ENCODE peak calls at places on chromosomes 2 and 18, in seven cellular contexts. W is CD4-positive, CD25-positive, alpha-beta regulatory T cell; P is PC-3; Y is neuronal stem cell; T is CD8-positive, alpha-beta memory T cell; V is sigmoid colon; C is Karpas-422. E is an unnamed sample.

GRCh38 chr18:39772155-39772919 is 2182.7 kb upstream of the PIK3C3 start:
- DNase-seq in T (no peak), V (no peak), W (no peak), Y (no peak), C (no peak), P (no peak), E (no peak)

GRCh38 chr2:61639721-61640120 is 101.6 kb upstream of the XPO1 start:
- DNase-seq in W (no peak), V (no peak), P (no peak), Y (no peak), T (no peak), C (no peak), E (no peak)

GRCh38 chr2:157460384-157460837 is 16.5 kb upstream of the CYTIP start:
- DNase-seq in C (no peak), Y (peak; percentile 18), W (no peak), V (no peak), P (no peak), T (no peak), E (no peak)

GRCh38 chr2:73031725-73032701 is 39.5 kb downstream of the SFXN5 start:
- DNase-seq in P (no peak), T (no peak), C (no peak), Y (no peak), V (no peak), W (no peak), E (no peak)

GRCh38 chr2:151337643-151338042 is 19.7 kb upstream of the TNFAIP6 start:
- DNase-seq in P (peak; percentile 49), V (no peak), Y (no peak), T (no peak), W (no peak), C (no peak), E (no peak)

GRCh38 chr2:158482594-158482993 is 25.8 kb downstream of the PKP4 start:
- DNase-seq in Y (no peak), V (no peak), W (no peak), T (no peak), P (peak; percentile 31), C (no peak), E (no peak)

GRCh38 chr18:37276111-37276510 is 289.5 kb downstream of the CELF4 start:
- DNase-seq in T (no peak), Y (no peak), V (no peak), C (no peak), P (no peak), W (no peak), E (no peak)

GRCh38 chr2:214808961-214809750 is at the start of gene BARD1:
- DNase-seq in C (peak; percentile 82), Y (peak; percentile 37), T (peak; percentile 70), P (peak; percentile 56), W (peak; percentile 70), V (peak; percentile 75), E (peak; percentile 35)

GRCh38 chr2:223314831-223315230 is 262.8 kb downstream of the KCNE4 start:
- DNase-seq in P (no peak), C (no peak), T (no peak), W (no peak), Y (no peak), V (no peak), E (no peak)

GRCh38 chr2:164917296-164917903 is 37.9 kb downstream of the SLC38A11 start:
- DNase-seq in Y (peak; percentile 24), C (no peak), P (peak; percentile 67), V (peak; percentile 67), W (no peak), T (no peak), E (no peak)

GRCh38 chr2:77336013-77336412 is 186.2 kb downstream of the LRRTM4 start:
- DNase-seq in V (no peak), Y (no peak), W (no peak), C (no peak), P (no peak), T (no peak), E (no peak)

GRCh38 chr18:21191596-21192307 is 50.3 kb upstream of the GREB1L start:
- DNase-seq in T (no peak), V (no peak), C (peak; percentile 77), P (peak; percentile 65), W (no peak), Y (no peak), E (no peak)

GRCh38 chr2:29113891-29114321 is 1.3 kb upstream of the CLIP4 start:
- DNase-seq in P (peak; percentile 94), T (no peak), W (no peak), C (no peak), Y (no peak), V (peak; percentile 77), E (peak; percentile 62)

GRCh38 chr18:21505231-21505630 is 95.3 kb downstream of the ESCO1 start:
- DNase-seq in Y (no peak), T (no peak), C (no peak), P (no peak), V (no peak), W (no peak), E (no peak)

GRCh38 chr18:33751613-33752221 is 173.7 kb downstream of the ASXL3 start:
- DNase-seq in P (peak; percentile 9), W (no peak), V (no peak), T (no peak), C (peak; percentile 68), Y (no peak), E (no peak)

GRCh38 chr18:5097116-5097703 is 99.8 kb downstream of the AKAIN1 start:
- DNase-seq in T (no peak), Y (no peak), V (no peak), P (no peak), W (no peak), C (no peak), E (no peak)

GRCh38 chr2:27735263-27735904 is 36.1 kb upstream of the MRPL33 start:
- DNase-seq in W (peak; percentile 27), C (no peak), P (no peak), Y (no peak), V (peak; percentile 88), T (peak; percentile 58), E (peak; percentile 42)

GRCh38 chr2:237889811-237890210 is 30.4 kb downstream of the RAMP1 start:
- DNase-seq in Y (no peak), C (no peak), P (no peak), V (peak; percentile 28), T (no peak), W (no peak), E (no peak)

GRCh38 chr2:31446848-31447247 is 32.3 kb upstream of the XDH start:
- DNase-seq in C (no peak), W (no peak), P (peak; percentile 3), T (no peak), Y (no peak), V (no peak), E (no peak)

GRCh38 chr2:239292956-239293355 is 107.9 kb downstream of the HDAC4 start:
- DNase-seq in P (no peak), T (no peak), Y (no peak), V (peak; percentile 67), W (no peak), C (no peak), E (no peak)

GRCh38 chr2:239294571-239295054 is 106.2 kb downstream of the HDAC4 start:
- DNase-seq in C (no peak), T (no peak), P (no peak), Y (no peak), W (no peak), V (peak; percentile 64), E (peak; percentile 14)

GRCh38 chr2:239292531-239292930 is 108.3 kb downstream of the HDAC4 start:
- DNase-seq in Y (no peak), W (no peak), P (no peak), T (no peak), C (no peak), V (no peak), E (peak; percentile 12)

GRCh38 chr2:239295377-239296019 is 105.3 kb downstream of the HDAC4 start:
- DNase-seq in W (no peak), P (no peak), C (no peak), Y (no peak), T (peak; percentile 61), V (no peak), E (no peak)

DNA sequence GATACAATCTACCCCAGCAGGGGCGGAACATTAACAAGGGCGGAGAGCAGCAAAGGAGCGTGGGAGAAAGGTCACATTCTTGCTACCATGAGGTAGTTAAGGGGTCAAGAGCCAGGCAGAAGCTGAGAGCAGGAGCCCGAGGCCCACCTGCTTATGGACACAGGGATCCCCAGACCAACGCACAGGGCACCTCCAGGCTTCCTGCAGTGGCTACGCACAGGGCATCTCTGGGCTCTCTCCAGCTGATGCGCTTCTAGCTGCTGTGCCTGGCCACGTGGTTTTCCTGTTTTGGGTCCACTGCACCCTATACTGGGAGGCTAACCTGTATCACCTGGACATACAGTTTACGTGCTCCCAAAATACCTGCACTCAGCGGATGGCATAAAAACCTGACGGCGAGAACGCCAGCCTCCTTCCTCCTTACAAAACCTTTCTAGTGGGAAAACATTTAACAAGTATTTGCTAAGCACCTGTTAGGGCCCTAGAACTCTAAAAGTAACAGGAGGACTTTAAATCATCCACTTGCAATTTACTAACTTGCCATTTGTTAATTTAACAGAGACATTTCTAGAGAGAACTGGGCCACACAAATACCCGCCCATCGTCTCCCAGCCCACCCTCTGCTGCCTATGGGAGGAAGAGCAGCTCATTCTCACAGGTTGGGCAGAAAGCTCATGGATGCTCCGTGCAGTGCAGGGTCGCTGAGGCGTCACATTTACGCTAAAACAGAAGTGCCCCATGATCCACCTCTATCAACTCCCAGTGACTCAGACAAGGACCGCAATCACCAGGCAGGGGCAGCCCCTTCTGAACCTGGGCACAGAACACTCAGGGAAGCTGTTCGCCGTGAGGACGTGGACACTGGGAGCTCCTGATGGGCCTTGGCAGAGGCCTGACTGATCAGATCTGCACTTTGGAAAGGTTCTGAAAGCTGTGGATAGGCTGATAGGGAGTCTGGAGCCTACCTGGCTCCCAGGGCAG is 107.1 kb downstream of the HDAC4 start:
- DNase-seq in P (no peak), Y (no peak), T (peak; percentile 54), W (peak; percentile 28), V (peak; percentile 67), C (no peak), E (peak; percentile 37)
- H3K27ac ChIP-seq in P (no peak overlapping the region), Y (no peak overlapping the region), T (no peak overlapping the region), W (peak overlapping the region; percentile 26), V (peak overlapping the region; percentile 76), C (no peak overlapping the region), E (peak overlapping the region; percentile 98)

GRCh38 chr2:104845552-104845931 is 8.4 kb upstream of the POU3F3 start:
- DNase-seq in V (no peak), Y (no peak), T (no peak), C (no peak), W (no peak), P (no peak), E (no peak)
- H3K27me3 ChIP-seq in V (peaks cover 93% of the 10 kb centered on the region), Y (peaks cover 50% of the 10 kb centered on the region), T (peaks cover 25% of the 10 kb centered on the region), C (no peaks in the 10 kb centered on the region), W (peaks cover 62% of the 10 kb centered on the region), P (peaks cover 59% of the 10 kb centered on the region), E (peaks cover 95% of the 10 kb centered on the region)

GRCh38 chr18:28176933-28177827 is at the start of gene CDH2:
- DNase-seq in C (no peak), P (peak; percentile 82), W (no peak), V (peak; percentile 68), Y (peak; percentile 91), T (no peak), E (no peak)
- H3K27ac ChIP-seq in C (no peak within 1 kb of the TSS), P (peak within 1 kb of the TSS; percentile 22), W (no peak within 1 kb of the TSS), V (peak within 1 kb of the TSS; percentile 81), Y (peak within 1 kb of the TSS; percentile 99), T (no peak within 1 kb of the TSS), E (no peak within 1 kb of the TSS)

DNA sequence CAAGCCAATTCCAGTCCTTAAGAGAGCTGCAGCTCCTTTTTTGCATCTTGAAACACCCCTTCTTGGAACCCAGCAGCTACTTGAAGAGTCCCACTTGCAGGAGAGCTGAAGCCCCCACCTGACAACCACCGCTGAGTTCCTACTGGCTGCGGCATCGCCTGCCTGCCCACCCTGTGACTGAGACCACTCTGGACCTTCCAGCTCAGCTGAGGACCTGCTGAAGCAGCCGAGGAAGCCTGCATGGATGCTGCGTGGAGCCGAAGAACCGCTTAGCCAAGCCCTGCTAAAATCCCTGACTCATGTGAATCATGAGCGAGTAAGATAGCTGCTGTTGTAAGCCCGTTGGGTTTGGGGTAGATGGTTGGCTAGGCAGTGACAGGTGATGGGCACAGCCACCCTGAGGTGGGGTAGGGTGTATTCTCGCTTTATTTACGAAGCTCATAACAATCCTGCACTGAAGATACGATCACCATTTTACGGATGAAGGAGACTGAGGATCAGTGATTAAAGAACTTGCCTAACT is 78.4 kb downstream of the INHBB start:
- DNase-seq in P (no peak), V (no peak), C (no peak), T (no peak), W (no peak), Y (no peak), E (no peak)
- H3K27me3 ChIP-seq in P (no peaks in the 10 kb centered on the region), V (peaks cover 4% of the 10 kb centered on the region), C (no peaks in the 10 kb centered on the region), T (no peaks in the 10 kb centered on the region), W (no peaks in the 10 kb centered on the region), Y (no peaks in the 10 kb centered on the region), E (no peaks in the 10 kb centered on the region)